ENCODE peak calls at places on chromosomes 16 and 17, in seven cellular contexts. X, D, V, S, G, Z and E are unnamed samples.
A peak's percentile ranks its signal among the peaks of the same experiment; 100 is the strongest.

GRCh38 chr16:68072038-68072695 is 13.0 kb upstream of the NFATC3 start:
- DNase-seq in V (no peak), D (peak; percentile 95), X (peak; percentile 84), S (no peak), Z (peak; percentile 70), G (no peak), E (peak; percentile 61)

GRCh38 chr16:75105306-75106061 is 11.1 kb downstream of the LDHD start:
- DNase-seq in S (peak; percentile 36), D (peak; percentile 72), V (no peak), G (no peak), X (peak; percentile 20), Z (no peak), E (no peak)

GRCh38 chr16:54284931-54285413 is 1.6 kb downstream of the IRX3 start:
- DNase-seq in X (peak; percentile 50), Z (no peak), S (peak; percentile 18), D (no peak), V (no peak), G (no peak), E (no peak)

GRCh38 chr16:10180771-10181163 is 1.5 kb downstream of the GRIN2A start:
- DNase-seq in X (peak; percentile 39), Z (no peak), S (peak; percentile 4), V (no peak), G (peak; percentile 51), D (no peak), E (peak; percentile 37)

GRCh38 chr16:19595043-19595767 is 39.7 kb downstream of the VPS35L start:
- DNase-seq in S (peak; percentile 87), G (no peak), Z (peak; percentile 76), X (peak; percentile 91), V (no peak), D (no peak), E (peak; percentile 23)

GRCh38 chr17:74243013-74243755 is 29.8 kb downstream of the TTYH2 start:
- DNase-seq in G (no peak), D (peak; percentile 79), V (no peak), X (no peak), Z (no peak), S (no peak), E (no peak)

GRCh38 chr16:2884041-2884451 is 1.0 kb downstream of the FLYWCH2 start:
- DNase-seq in V (no peak), S (peak; percentile 13), G (no peak), X (peak; percentile 58), Z (no peak), D (no peak), E (no peak)

GRCh38 chr17:835263-835662 is 53.1 kb downstream of the MRM3 start:
- DNase-seq in G (no peak), X (peak; percentile 98), Z (peak; percentile 2), V (no peak), S (peak; percentile 95), D (no peak), E (no peak)

GRCh38 chr17:72996791-72997190 is 95.7 kb downstream of the SLC39A11 start:
- DNase-seq in Z (no peak), D (no peak), X (no peak), S (no peak), V (no peak), G (no peak), E (no peak)

GRCh38 chr16:89453662-89454321 is 36.6 kb downstream of the ANKRD11 start:
- DNase-seq in S (peak; percentile 52), D (no peak), Z (peak; percentile 7), V (no peak), G (no peak), X (peak; percentile 46), E (no peak)

GRCh38 chr16:2752850-2753522 is 548 bp downstream of the SRRM2 start:
- DNase-seq in G (peak; percentile 89), D (peak; percentile 95), Z (peak; percentile 67), S (peak; percentile 87), V (peak; percentile 32), X (peak; percentile 90), E (peak; percentile 89)

GRCh38 chr17:78818932-78819331 is 21.7 kb downstream of the USP36 start:
- DNase-seq in V (peak; percentile 65), D (peak; percentile 30), S (peak; percentile 22), Z (no peak), X (no peak), G (no peak), E (no peak)

GRCh38 chr17:58525239-58525638 is 10.8 kb upstream of the MTMR4 start:
- DNase-seq in V (no peak), X (peak; percentile 89), Z (no peak), G (no peak), D (peak; percentile 79), S (peak; percentile 99), E (peak; percentile 67)

GRCh38 chr17:63698886-63699637 is 863 bp downstream of the LIMD2 start:
- DNase-seq in S (peak; percentile 69), V (peak; percentile 90), X (peak; percentile 50), D (peak; percentile 73), G (peak; percentile 95), Z (peak; percentile 25), E (peak; percentile 53)

GRCh38 chr17:7478276-7479138 is 924 bp downstream of the ZBTB4 start:
- DNase-seq in D (peak; percentile 79), Z (peak; percentile 13), X (peak; percentile 76), G (peak; percentile 45), S (peak; percentile 43), V (peak; percentile 68), E (peak; percentile 68)